ENCODE peak calls at places on chromosomes 12 and 14, in four cellular contexts. U, J, V and D are unnamed samples.

GRCh38 chr12:40215977-40216376 is 8.8 kb upstream of the LRRK2 start:
- DNase-seq in U (no peak), V (no peak), J (no peak), D (no peak)

GRCh38 chr12:127487031-127487430 is 779.9 kb upstream of the TMEM132C start:
- DNase-seq in J (no peak), V (no peak), U (no peak), D (no peak)

GRCh38 chr14:34699873-34700621 is 14.3 kb downstream of the CFL2 start:
- DNase-seq in U (no peak), J (no peak), V (no peak), D (no peak)

GRCh38 chr12:93376436-93377251 is 1.1 kb upstream of the NUDT4 start:
- DNase-seq in V (no peak), J (peak), U (no peak), D (no peak)

GRCh38 chr12:3090238-3091029 is 13.3 kb downstream of the TSPAN9 start:
- DNase-seq in U (no peak), V (no peak), J (no peak), D (no peak)

GRCh38 chr12:780750-781379 is 28.5 kb downstream of the WNK1 start:
- DNase-seq in J (no peak), U (no peak), V (no peak), D (no peak)

GRCh38 chr12:88247241-88247643 is 105.1 kb downstream of the TMTC3 start:
- DNase-seq in V (no peak), J (no peak), U (no peak), D (no peak)

GRCh38 chr12:53939141-53940108 is 794 bp downstream of the HOXC13 start:
- DNase-seq in V (no peak), U (no peak), J (no peak), D (no peak)

GRCh38 chr12:45329238-45329637 is 113.3 kb downstream of the ANO6 start:
- DNase-seq in U (no peak), J (no peak), V (no peak), D (no peak)

GRCh38 chr14:53516261-53516774 is 363.2 kb upstream of the DDHD1 start:
- DNase-seq in U (no peak), J (no peak), V (no peak), D (no peak)

GRCh38 chr12:30437616-30438015 is 258.1 kb downstream of the IPO8 start:
- DNase-seq in V (no peak), U (no peak), J (no peak), D (no peak)

GRCh38 chr12:80763874-80764273 is 47.2 kb downstream of the MYF5 start:
- DNase-seq in J (no peak), U (no peak), V (no peak), D (no peak)

GRCh38 chr14:51682411-51682810 is 30.7 kb downstream of the FRMD6 start:
- DNase-seq in J (no peak), U (no peak), V (no peak), D (no peak)

GRCh38 chr12:109462868-109463692 is 14.0 kb downstream of the KCTD10 start:
- DNase-seq in U (peak), J (peak), V (peak), D (no peak)

GRCh38 chr12:87119713-87120112 is 863.5 kb upstream of the MGAT4C start:
- DNase-seq in J (no peak), U (no peak), V (no peak), D (no peak)

GRCh38 chr14:95518045-95518751 is 1.7 kb upstream of the SYNE3 start:
- DNase-seq in J (no peak), V (no peak), U (no peak), D (no peak)

GRCh38 chr14:103110681-103111296 is 12.5 kb upstream of the TNFAIP2 start:
- DNase-seq in U (no peak), J (no peak), V (peak), D (no peak)

GRCh38 chr12:57777367-57777766 is 5.0 kb downstream of the EEF1AKMT3 start:
- DNase-seq in J (no peak), V (no peak), U (no peak), D (no peak)

GRCh38 chr12:57775563-57776246 is 3.3 kb downstream of the EEF1AKMT3 start:
- DNase-seq in J (no peak), V (no peak), U (no peak), D (no peak)

GRCh38 chr12:54870617-54871016 is 16.3 kb downstream of the MUCL1 start:
- DNase-seq in J (no peak), V (no peak), U (no peak), D (no peak)

GRCh38 chr12:54592316-54592715 is 3.9 kb upstream of the PPP1R1A start:
- DNase-seq in V (no peak), J (no peak), U (no peak), D (no peak)

GRCh38 chr12:2248901-2249381 is 196.2 kb downstream of the CACNA1C start:
- DNase-seq in V (no peak), U (no peak), J (no peak), D (peak)

GRCh38 chr12:2959194-2959507 is at the start of gene TEAD4:
- DNase-seq in J (peak), U (no peak), V (peak), D (peak)

GRCh38 chr12:131221061-131221945 is 267.6 kb downstream of the ADGRD1 start:
- DNase-seq in J (no peak), U (peak), V (no peak), D (no peak)

GRCh38 chr14:69464829-69465228 is 19.7 kb upstream of the PLEKHD1 start:
- DNase-seq in V (no peak), J (no peak), U (no peak), D (no peak)

GRCh38 chr12:99267038-99267437 is 380.5 kb upstream of the GARIN6 start:
- DNase-seq in U (no peak), V (no peak), J (no peak), D (no peak)

GRCh38 chr14:40630471-40630870 is 976.2 kb upstream of the LRFN5 start:
- DNase-seq in V (no peak), U (no peak), J (no peak), D (no peak)

GRCh38 chr14:89013098-89013504 is 188.7 kb downstream of the TTC8 start:
- DNase-seq in J (no peak), U (no peak), V (peak), D (no peak)

GRCh38 chr12:91181053-91181452 is 1.6 kb downstream of the DCN start:
- DNase-seq in V (no peak), J (no peak), U (no peak), D (no peak)

GRCh38 chr14:104291123-104292000 is 153.0 kb downstream of the KIF26A start:
- DNase-seq in U (peak), V (no peak), J (peak), D (no peak)

GRCh38 chr14:66440806-66441205 is 45.4 kb upstream of the CCDC196 start:
- DNase-seq in V (no peak), J (no peak), U (no peak), D (no peak)

GRCh38 chr12:68792952-68793351 is 15.0 kb upstream of the MDM2 start:
- DNase-seq in J (no peak), U (no peak), V (no peak), D (peak)
- TF ChIP-seq CTCF in J (no peak), U (no peak), V (no peak), D (no peak)

GRCh38 chr12:24280085-24280842 is 330.8 kb upstream of the SOX5 start:
- DNase-seq in J (no peak), V (no peak), U (no peak), D (no peak)

DNA sequence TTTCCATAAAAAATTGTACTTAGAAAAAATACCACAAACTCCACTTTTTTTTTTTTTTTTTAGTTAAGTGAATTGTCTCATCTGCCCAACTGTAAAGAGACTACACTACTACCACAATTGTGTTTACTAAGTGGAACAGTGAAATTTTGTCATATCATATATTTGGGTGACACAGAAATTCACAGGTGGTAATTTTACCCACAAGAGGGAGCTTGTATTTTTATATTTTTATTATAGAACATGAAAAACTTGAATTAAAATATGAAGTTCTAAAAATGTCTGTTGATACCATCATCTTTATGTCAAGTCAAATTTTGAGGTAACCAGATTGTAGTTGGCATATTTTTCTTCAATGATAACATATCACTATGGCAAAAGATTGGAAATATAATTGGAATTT is 329.4 kb upstream of the SOX5 start:
- DNase-seq in U (no peak), J (no peak), V (no peak), D (no peak)
- TF ChIP-seq CTCF in U (no peak), J (no peak), V (no peak), D (no peak)

DNA sequence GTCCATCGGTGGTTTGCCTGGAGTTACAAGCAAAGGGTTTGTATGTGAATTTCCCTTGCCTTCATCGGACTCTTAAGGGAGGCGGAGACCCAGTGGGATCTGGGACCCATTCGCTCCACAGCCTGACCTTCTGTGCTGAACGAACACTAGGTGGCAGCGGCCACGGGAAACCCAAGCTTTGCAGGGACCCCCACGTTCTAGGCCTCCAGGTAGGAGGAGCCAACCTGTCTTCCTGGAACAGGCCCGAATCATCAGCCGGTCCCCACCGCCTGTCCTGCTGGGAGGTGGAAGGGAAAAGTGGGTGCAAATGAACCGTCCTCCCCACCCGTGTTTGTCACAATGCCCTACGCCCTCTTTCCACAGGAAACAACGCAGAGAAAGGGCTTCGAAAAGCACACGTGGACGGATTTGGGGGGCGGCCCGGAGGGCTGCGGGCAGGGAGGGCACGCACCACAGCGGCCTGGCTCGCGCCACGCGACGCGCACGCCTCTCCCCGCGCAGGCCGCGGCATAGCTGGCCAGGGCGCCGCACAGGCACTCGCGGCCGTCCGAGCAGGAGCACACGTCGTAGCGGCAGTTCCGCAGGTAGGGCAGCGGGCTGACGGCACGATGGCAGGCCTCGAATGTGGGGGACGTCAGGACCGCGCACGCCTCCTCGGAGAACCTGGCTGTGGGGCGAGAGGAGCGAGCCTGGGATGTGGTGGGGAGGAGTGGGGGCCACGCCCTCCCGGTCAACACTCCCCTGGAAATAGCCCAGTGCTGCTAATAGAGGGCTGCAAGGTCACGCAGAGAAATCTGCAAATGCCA is 67.9 kb downstream of the VWF start:
- DNase-seq in U (no peak), J (no peak), V (no peak), D (no peak)
- TF ChIP-seq CTCF in U (no peak), J (no peak), V (no peak), D (peak)

GRCh38 chr14:26735811-26736210 is 138.0 kb upstream of the NOVA1 start:
- DNase-seq in V (no peak), J (no peak), U (no peak), D (no peak)

GRCh38 chr14:26729851-26730250 is 132.0 kb upstream of the NOVA1 start:
- DNase-seq in J (no peak), U (no peak), V (no peak), D (no peak)

DNA sequence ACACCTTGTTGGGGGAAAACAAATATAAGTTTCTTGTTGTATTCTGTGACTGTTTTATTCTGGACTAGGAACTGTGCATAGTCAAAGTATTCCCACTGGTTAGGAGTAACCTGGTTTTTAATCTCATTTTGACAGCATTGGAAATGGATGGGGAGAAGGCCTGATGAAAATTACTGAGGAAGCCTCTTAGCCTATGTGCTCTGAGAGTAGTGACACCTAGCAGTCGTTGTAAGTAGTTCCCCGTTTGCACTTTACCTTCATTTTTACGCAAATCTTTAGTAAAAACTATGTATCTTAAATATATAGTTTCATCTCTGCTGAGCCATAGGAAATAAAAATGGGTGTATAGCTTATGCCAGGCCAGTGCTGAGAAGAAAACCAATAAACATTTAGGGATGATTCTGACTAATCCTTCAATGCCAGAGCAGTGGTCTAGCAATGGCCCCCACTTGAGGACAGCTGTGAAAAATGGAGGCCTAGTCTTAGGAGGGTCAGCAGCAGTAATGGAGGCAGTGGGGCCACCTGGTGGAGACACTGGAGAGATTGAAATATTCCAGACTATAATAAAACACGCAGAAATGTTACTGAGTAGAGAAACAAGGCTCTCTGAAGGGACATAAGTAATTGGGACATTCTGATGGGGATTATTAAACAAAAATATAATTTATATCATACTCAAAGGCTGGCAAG is 133.2 kb upstream of the NOVA1 start:
- DNase-seq in U (no peak), V (no peak), J (no peak), D (no peak)
- TF ChIP-seq CTCF in U (peak), V (no peak), J (peak), D (peak)

GRCh38 chr14:74913986-74914573 is 9.0 kb downstream of the RPS6KL1 start:
- DNase-seq in U (peak), V (peak), J (peak), D (peak)
- TF ChIP-seq CTCF in U (peak), V (no peak), J (peak), D (peak)

DNA sequence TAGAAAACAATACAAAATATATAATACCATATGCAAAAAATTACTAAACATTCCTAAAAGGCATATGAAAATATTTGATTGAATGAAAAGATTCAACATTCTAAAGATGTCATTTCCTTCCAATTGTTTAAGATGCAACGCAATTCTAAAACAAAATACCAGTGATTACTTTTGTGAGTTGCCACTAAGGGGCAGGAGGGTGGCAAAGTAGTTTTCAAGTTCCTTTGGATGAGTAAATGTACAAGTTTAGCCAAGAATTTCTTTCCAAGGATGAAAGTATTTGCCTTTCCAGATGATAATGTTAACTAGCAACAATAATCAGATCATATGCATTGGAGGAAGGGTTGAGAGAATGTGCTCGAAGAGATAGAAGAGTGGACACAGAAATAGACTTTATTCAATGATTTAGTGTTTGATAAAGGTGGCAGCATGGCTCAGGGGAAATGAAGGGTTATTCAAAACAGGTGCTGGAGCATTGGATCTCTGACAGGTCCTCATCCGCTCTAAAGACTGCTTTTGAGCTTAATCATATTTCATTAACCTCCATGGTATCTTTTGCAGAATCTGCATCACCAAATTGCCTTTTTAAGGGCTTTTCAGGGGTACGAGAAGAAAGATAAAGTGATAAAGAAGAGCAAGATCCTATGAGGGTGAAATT is 678.5 kb upstream of the TBX3 start:
- DNase-seq in J (no peak), U (no peak), V (no peak), D (no peak)
- TF ChIP-seq CTCF in J (no peak), U (no peak), V (no peak), D (no peak)

DNA sequence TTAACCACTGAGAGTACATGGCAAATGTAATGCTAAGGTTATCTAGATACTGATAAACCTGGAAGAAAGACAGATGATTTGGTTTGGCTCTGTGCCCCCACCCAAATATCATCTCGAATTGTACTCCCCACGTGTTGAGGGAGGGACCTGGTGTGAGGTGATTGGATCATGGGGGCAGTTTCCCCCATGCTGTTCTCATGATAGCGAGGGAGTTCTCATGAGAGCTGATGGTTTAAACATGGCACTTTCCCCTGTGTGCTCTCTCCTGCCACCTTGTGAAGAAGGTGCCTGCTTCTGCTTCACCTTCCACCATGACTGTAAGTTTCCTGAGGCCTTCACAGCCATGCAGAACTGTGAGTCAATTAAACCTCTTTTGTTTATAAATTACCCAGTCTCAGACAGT is 14.2 kb downstream of the NOXRED1 start:
- DNase-seq in J (no peak), U (no peak), V (no peak), D (no peak)
- TF ChIP-seq CTCF in J (no peak), U (no peak), V (no peak), D (peak)